ENCODE peak calls at places on chromosomes 1 and 21, in four cellular contexts. Q is right lobe of liver, L is adrenal gland, D is gastrocnemius medialis. K is an unnamed sample. For H3K9me3 and H3K4me1, the result is how much of the 10 kb centered on the place peaks cover.

GRCh38 chr1:81702079-81702715 is 98.5 kb upstream of the ADGRL2 start:
- DNase-seq in Q (no peak), L (no peak), D (no peak), K (no peak)

GRCh38 chr1:65691152-65691900 is 101.4 kb upstream of the PDE4B start:
- DNase-seq in Q (no peak), L (no peak), D (peak), K (no peak)

GRCh38 chr21:31476551-31477120 is 132.6 kb upstream of the TIAM1 start:
- DNase-seq in Q (no peak), L (no peak), D (no peak), K (no peak)

GRCh38 chr1:53311909-53312305 is 16.0 kb downstream of the LRP8 start:
- DNase-seq in Q (no peak), L (no peak), D (no peak), K (no peak)

GRCh38 chr1:19643113-19643512 is 998 bp upstream of the NBL1 start:
- DNase-seq in Q (no peak), L (no peak), D (no peak), K (peak)

GRCh38 chr1:15157524-15158399 is 4.2 kb downstream of the TMEM51 start:
- DNase-seq in Q (no peak), L (no peak), D (no peak), K (peak)

GRCh38 chr1:211326528-211327340 is at the start of gene TRAF5:
- DNase-seq in Q (peak), L (peak), D (peak), K (peak)

GRCh38 chr1:53979712-53980450 is 33.7 kb downstream of the LRRC42 start:
- DNase-seq in Q (no peak), L (no peak), D (no peak), K (no peak)

DNA sequence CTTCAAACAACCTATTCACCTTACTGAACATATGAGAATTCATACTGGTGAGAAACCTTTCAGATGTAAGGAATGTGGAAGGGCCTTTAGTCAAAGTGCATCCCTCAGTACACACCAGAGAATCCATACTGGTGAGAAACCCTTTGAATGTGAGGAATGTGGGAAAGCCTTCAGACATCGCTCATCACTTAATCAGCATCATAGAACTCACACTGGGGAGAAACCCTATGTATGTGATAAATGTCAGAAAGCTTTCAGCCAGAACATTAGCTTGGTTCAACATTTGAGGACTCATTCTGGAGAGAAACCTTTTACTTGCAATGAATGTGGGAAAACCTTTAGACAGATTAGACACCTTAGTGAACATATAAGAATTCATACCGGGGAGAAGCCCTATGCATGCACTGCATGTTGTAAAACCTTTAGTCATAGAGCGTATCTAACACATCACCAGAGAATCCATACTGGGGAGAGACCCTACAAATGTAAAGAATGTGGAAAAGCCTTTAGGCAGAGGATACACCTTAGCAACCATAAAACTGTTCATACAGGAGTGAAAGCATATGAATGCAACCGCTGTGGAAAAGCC is 13.2 kb upstream of the EXO5 start:
- DNase-seq in Q (no peak), L (no peak), D (no peak), K (no peak)
- H3K9me3 ChIP-seq in Q (under half), L (under half), D (under half), K (half or more)

GRCh38 chr1:4024811-4025210 is 124.7 kb upstream of the C1orf174 start:
- DNase-seq in Q (no peak), L (no peak), D (no peak), K (no peak)

GRCh38 chr1:4023678-4024077 is 123.6 kb upstream of the C1orf174 start:
- DNase-seq in Q (no peak), L (no peak), D (no peak), K (no peak)

GRCh38 chr1:4027008-4027407 is 126.9 kb upstream of the C1orf174 start:
- DNase-seq in Q (no peak), L (no peak), D (no peak), K (no peak)

GRCh38 chr1:4027492-4028138 is 127.5 kb upstream of the C1orf174 start:
- DNase-seq in Q (no peak), L (no peak), D (no peak), K (no peak)

DNA sequence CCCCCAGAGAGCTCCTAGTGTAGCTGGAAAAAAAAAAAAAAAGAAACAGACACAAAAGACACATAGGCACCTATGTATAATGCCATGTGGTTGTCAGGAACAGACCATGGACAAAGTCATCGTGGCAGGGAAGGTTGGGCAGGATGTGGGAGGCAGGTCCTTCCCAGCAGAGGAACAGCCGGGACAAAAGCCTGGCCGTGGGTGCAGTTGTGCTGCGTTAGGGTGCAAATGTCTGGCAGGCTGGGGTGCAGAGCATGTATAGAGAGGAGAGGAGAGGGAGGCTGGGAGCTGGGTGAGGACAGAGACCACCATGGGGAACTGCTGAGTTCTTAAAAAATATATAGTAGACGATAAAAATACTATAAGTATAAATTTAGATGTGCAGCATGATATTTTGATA is 125.7 kb upstream of the C1orf174 start:
- DNase-seq in Q (no peak), L (no peak), D (no peak), K (no peak)
- H3K4me1 ChIP-seq in Q (under half), L (under half), D (under half), K (under half)

DNA sequence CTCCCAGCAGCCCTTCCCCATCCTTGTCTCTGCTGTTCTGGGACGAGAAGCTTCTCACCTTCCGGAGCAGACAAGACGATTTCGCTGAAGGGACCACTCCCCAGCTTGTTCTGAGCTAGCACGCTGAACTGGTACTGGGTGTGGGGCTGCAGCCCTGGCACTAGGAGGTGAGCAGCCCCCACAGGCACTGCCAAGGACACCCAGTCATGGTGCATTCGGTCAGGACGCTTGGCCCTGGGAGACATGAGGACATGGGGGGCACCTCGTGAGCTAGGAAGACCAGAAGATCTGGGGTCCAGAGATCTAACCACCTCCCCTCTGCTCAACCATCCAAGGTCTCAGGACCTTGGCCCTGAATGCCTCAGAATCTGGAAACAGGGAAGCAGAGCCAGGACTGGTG is 5.3 kb upstream of the TAGLN2 start:
- DNase-seq in Q (no peak), L (no peak), D (no peak), K (peak)
- H3K4me3 ChIP-seq in Q (no peak), L (no peak), D (no peak), K (no peak)

GRCh38 chr21:10539956-10540355 is 18.6 kb downstream of the TPTE start:
- DNase-seq in Q (no peak), L (no peak), D (no peak), K (no peak)
- H3K9me3 ChIP-seq in Q (under half), L (under half), D (under half), K (under half)

GRCh38 chr1:111507411-111508201 is 4.2 kb upstream of the ADORA3 start:
- DNase-seq in Q (peak), L (peak), D (peak), K (peak)

GRCh38 chr1:111504097-111504496 is 664 bp upstream of the ADORA3 start:
- DNase-seq in Q (no peak), L (no peak), D (no peak), K (no peak)

GRCh38 chr1:111503585-111504060 is at the start of the genes ADORA3 and TMIGD3:
- DNase-seq in Q (no peak), L (peak), D (no peak), K (no peak)

GRCh38 chr1:111505641-111506119 is 2.2 kb upstream of the ADORA3 start:
- DNase-seq in Q (no peak), L (peak), D (no peak), K (no peak)

DNA sequence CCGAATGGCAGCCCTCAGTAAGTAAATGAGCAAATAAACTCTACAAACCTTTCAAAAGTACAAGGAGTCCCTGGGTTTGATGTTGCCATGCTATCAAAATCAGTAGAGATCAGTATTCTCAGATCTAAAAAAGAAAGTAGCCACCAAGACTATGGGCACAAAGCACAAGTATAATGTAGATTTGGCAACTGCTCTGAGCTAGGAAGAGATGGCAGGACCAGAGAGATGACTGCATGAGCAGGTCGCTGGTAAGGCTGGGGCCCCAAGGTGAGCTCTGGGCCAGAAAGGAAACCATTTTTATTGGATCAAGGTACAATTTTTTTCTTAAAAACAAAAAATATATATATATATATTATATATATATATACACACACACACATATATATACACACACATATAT is 3.1 kb upstream of the ADORA3 start:
- DNase-seq in Q (no peak), L (no peak), D (no peak), K (no peak)
- H3K4me1 ChIP-seq in Q (under half), L (under half), D (under half), K (half or more)

GRCh38 chr1:46802081-46802480 is 3.2 kb downstream of the CYP4B1 start:
- DNase-seq in Q (no peak), L (no peak), D (no peak), K (no peak)

GRCh38 chr1:46798820-46799219 is at the start of gene CYP4B1:
- DNase-seq in Q (no peak), L (peak), D (peak), K (peak)

GRCh38 chr1:46800742-46801141 is 1.9 kb downstream of the CYP4B1 start:
- DNase-seq in Q (no peak), L (no peak), D (no peak), K (no peak)

GRCh38 chr1:46801323-46802055 is 2.6 kb downstream of the CYP4B1 start:
- DNase-seq in Q (no peak), L (no peak), D (no peak), K (no peak)

GRCh38 chr1:46797696-46798470 is 963 bp upstream of the CYP4B1 start:
- DNase-seq in Q (no peak), L (no peak), D (no peak), K (no peak)
- H3K4me3 ChIP-seq in Q (no peak), L (no peak), D (no peak), K (no peak)

GRCh38 chr1:248243204-248243603 is 12.0 kb downstream of the OR2M4 start:
- DNase-seq in Q (no peak), L (peak), D (no peak), K (peak)

GRCh38 chr1:248239478-248239877 is 8.3 kb downstream of the OR2M4 start:
- DNase-seq in Q (no peak), L (no peak), D (no peak), K (no peak)
- H3K9me3 ChIP-seq in Q (under half), L (under half), D (under half), K (under half)

DNA sequence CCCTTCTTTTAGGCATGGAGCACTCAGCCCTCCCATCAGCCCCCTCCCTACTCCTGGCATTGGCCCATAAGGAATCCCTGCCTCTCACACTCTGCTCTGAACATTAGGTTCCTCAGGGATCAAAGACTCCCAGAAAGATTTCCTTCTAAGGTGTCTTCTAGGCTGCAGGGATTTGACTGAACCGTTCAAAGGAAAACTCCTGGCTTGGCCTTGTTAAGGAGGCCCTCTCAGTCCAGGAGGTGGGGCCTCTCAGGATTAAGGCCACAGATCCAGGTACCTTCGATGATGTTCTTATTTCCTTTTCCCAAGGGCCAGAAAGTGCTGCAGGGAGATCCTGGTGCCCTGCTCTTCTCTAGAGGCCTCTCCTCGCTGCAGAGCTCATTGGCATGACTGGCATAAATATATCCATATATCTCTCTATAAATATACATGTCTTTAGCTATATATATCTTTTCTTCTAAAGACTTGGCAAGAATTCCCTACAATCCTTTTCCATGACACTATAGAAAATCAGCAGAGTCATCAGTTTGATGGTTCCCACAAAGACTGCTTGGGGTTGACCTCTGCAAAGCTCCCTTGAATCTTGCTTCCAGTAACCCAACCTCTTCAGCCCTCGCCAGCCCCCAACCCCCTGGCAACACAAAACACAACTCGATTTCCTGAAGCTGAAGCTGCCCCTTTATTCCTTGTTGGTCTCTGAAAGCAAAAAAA is 59.0 kb downstream of the PLXNA2 start:
- DNase-seq in Q (no peak), L (no peak), D (no peak), K (no peak)
- H3K4me1 ChIP-seq in Q (under half), L (under half), D (half or more), K (under half)

GRCh38 chr1:209215826-209216225 is 367.7 kb upstream of the CAMK1G start:
- DNase-seq in Q (no peak), L (no peak), D (no peak), K (no peak)
- H3K4me3 ChIP-seq in Q (no peak), L (no peak), D (no peak), K (no peak)